ENCODE peak calls at places on chromosome 7, in four cellular contexts. O, G, Q and B are unnamed samples.

GRCh38 chr7:32070406-32071360 is at the start of gene PDE1C:
- DNase-seq in O (peak), G (no peak), Q (peak), B (peak)

GRCh38 chr7:5677538-5678294 is 103.7 kb downstream of the RNF216 start:
- DNase-seq in O (peak), G (peak), Q (peak), B (peak)

GRCh38 chr7:45239486-45239885 is 81.9 kb downstream of the RAMP3 start:
- DNase-seq in O (no peak), G (no peak), Q (peak), B (no peak)

GRCh38 chr7:112982441-112983063 is 104.1 kb downstream of the GPR85 start:
- DNase-seq in O (no peak), G (no peak), Q (no peak), B (no peak)

GRCh38 chr7:134552105-134552504 is 3.2 kb downstream of the AKR1B15 start:
- DNase-seq in O (peak), G (no peak), Q (no peak), B (no peak)

GRCh38 chr7:29970158-29970557 is 19.4 kb downstream of the SCRN1 start:
- DNase-seq in O (no peak), G (no peak), Q (no peak), B (no peak)

GRCh38 chr7:84194484-84195260 is at the start of gene SEMA3A:
- DNase-seq in O (peak), G (peak), Q (no peak), B (peak)

GRCh38 chr7:57646901-57647246 is 196.9 kb downstream of the ZNF716 start:
- DNase-seq in O (no peak), G (no peak), Q (no peak), B (no peak)

GRCh38 chr7:42240416-42240815 is 3.4 kb upstream of the GLI3 start:
- DNase-seq in O (no peak), G (no peak), Q (no peak), B (no peak)

GRCh38 chr7:98420966-98421612 is 20.2 kb upstream of the BAIAP2L1 start:
- DNase-seq in O (peak), G (peak), Q (peak), B (peak)

GRCh38 chr7:141785711-141786552 is 4.1 kb upstream of the TAS2R5 start:
- DNase-seq in O (no peak), G (peak), Q (no peak), B (peak)

GRCh38 chr7:32179567-32179966 is 109.4 kb upstream of the PDE1C start:
- DNase-seq in O (no peak), G (no peak), Q (no peak), B (no peak)

GRCh38 chr7:45230083-45230482 is 72.5 kb downstream of the RAMP3 start:
- DNase-seq in O (no peak), G (no peak), Q (no peak), B (no peak)

GRCh38 chr7:29613100-29613499 is 49.5 kb downstream of the PRR15 start:
- DNase-seq in O (no peak), G (no peak), Q (no peak), B (no peak)

GRCh38 chr7:75619636-75620035 is 119.1 kb downstream of the HIP1 start:
- DNase-seq in O (no peak), G (no peak), Q (no peak), B (no peak)

GRCh38 chr7:134660242-134660785 is 13.7 kb downstream of the BPGM start:
- DNase-seq in O (no peak), G (peak), Q (no peak), B (no peak)

GRCh38 chr7:26860361-26860760 is 4.0 kb downstream of the SKAP2 start:
- DNase-seq in O (no peak), G (no peak), Q (no peak), B (no peak)

GRCh38 chr7:141700848-141701371 is 1.1 kb downstream of the DENND11 start:
- DNase-seq in O (no peak), G (peak), Q (peak), B (no peak)

GRCh38 chr7:83301416-83301815 is 138.7 kb upstream of the PCLO start:
- DNase-seq in O (no peak), G (no peak), Q (no peak), B (no peak)

GRCh38 chr7:7681936-7682329 is 36.5 kb downstream of the RPA3 start:
- DNase-seq in O (no peak), G (no peak), Q (no peak), B (no peak)

GRCh38 chr7:19377611-19378339 is 232.6 kb upstream of the FERD3L start:
- DNase-seq in O (no peak), G (no peak), Q (no peak), B (no peak)

GRCh38 chr7:106064329-106064728 is 47.8 kb downstream of the SYPL1 start:
- DNase-seq in O (no peak), G (no peak), Q (no peak), B (no peak)

GRCh38 chr7:1290262-1291039 is 57.8 kb downstream of the UNCX start:
- DNase-seq in O (peak), G (no peak), Q (peak), B (no peak)

GRCh38 chr7:128948312-128948973 is 10.7 kb downstream of the IRF5 start:
- DNase-seq in O (no peak), G (peak), Q (no peak), B (no peak)
- H3K27ac ChIP-seq in O (no peak), G (no peak), Q (no peak), B (no peak)

GRCh38 chr7:92179393-92179924 is 517 bp upstream of the LRRD1 start:
- DNase-seq in O (no peak), G (no peak), Q (no peak), B (no peak)
- H4K8ac ChIP-seq in O (no peak), G (peak), Q (peak), B (no peak)

GRCh38 chr7:150923802-150924201 is 54.3 kb downstream of the KCNH2 start:
- DNase-seq in O (no peak), G (no peak), Q (no peak), B (no peak)
- H2BK12ac ChIP-seq in O (no peak), G (no peak), Q (no peak), B (no peak)

GRCh38 chr7:143484059-143484458 is 6.4 kb downstream of the TAS2R41 start:
- DNase-seq in O (no peak), G (no peak), Q (no peak), B (no peak)
- H3K27ac ChIP-seq in O (no peak), G (no peak), Q (no peak), B (no peak)

GRCh38 chr7:130352335-130353074 is 7.9 kb downstream of the CPA5 start:
- DNase-seq in O (no peak), G (no peak), Q (no peak), B (no peak)
- H4K8ac ChIP-seq in O (no peak), G (peak), Q (peak), B (no peak)

GRCh38 chr7:47292832-47293309 is 289.0 kb downstream of the TNS3 start:
- DNase-seq in O (no peak), G (no peak), Q (no peak), B (no peak)
- H2BK12ac ChIP-seq in O (no peak), G (peak), Q (no peak), B (no peak)